ENCODE peak calls at places on chromosomes 12 and 14, in four cellular contexts. One of them, this sample, is unnamed.

GRCh38 chr12:57085999-57086950 is 2.6 kb upstream of the NAB2 start:
- DNase-seq in HCT116: no peak
- DNase-seq in GM12878: no peak
- DNase-seq in K562: peak; percentile 86
- DNase-seq in this sample: peak; percentile 50

GRCh38 chr14:35858521-35859209 is 32.5 kb downstream of the BRMS1L start:
- DNase-seq in GM12878: no peak
- DNase-seq in HCT116: no peak
- DNase-seq in K562: no peak
- DNase-seq in this sample: no peak

GRCh38 chr12:87670448-87670847 is 358.8 kb downstream of the C12orf50 start:
- DNase-seq in HCT116: no peak
- DNase-seq in GM12878: no peak
- DNase-seq in K562: no peak
- DNase-seq in this sample: no peak

GRCh38 chr12:131448254-131448795 is 262.6 kb upstream of the SFSWAP start:
- DNase-seq in HCT116: no peak
- DNase-seq in K562: no peak
- DNase-seq in GM12878: no peak
- DNase-seq in this sample: no peak

GRCh38 chr12:132624910-132625630 is 6.5 kb downstream of the P2RX2 start:
- DNase-seq in HCT116: no peak
- DNase-seq in GM12878: no peak
- DNase-seq in K562: no peak
- DNase-seq in this sample: no peak

GRCh38 chr12:56350662-56351061 is 9.2 kb downstream of the STAT2 start:
- DNase-seq in GM12878: no peak
- DNase-seq in K562: no peak
- DNase-seq in HCT116: no peak
- DNase-seq in this sample: no peak

GRCh38 chr12:4562034-4562657 is at the start of gene DYRK4:
- DNase-seq in K562: peak; percentile 90
- DNase-seq in HCT116: no peak
- DNase-seq in GM12878: no peak
- DNase-seq in this sample: peak; percentile 72

GRCh38 chr14:25132734-25133422 is 82.9 kb upstream of the STXBP6 start:
- DNase-seq in K562: peak; percentile 61
- DNase-seq in HCT116: no peak
- DNase-seq in GM12878: no peak
- DNase-seq in this sample: peak; percentile 84

GRCh38 chr12:51051787-51052186 is 3.7 kb downstream of the LETMD1 start:
- DNase-seq in HCT116: no peak
- DNase-seq in K562: no peak
- DNase-seq in GM12878: no peak
- DNase-seq in this sample: no peak

GRCh38 chr12:57609091-57609780 is 2.0 kb upstream of the ARHGEF25 start:
- DNase-seq in HCT116: no peak
- DNase-seq in GM12878: no peak
- DNase-seq in K562: peak; percentile 39
- DNase-seq in this sample: no peak

GRCh38 chr14:52706286-52706685 is 714 bp upstream of the PSMC6 start:
- DNase-seq in K562: peak; percentile 81
- DNase-seq in HCT116: no peak
- DNase-seq in GM12878: no peak
- DNase-seq in this sample: no peak

GRCh38 chr12:113818278-113818677 is 147.8 kb downstream of the RBM19 start:
- DNase-seq in K562: no peak
- DNase-seq in HCT116: no peak
- DNase-seq in GM12878: no peak
- DNase-seq in this sample: no peak

GRCh38 chr12:117486840-117487659 is 125.6 kb upstream of the NOS1 start:
- DNase-seq in HCT116: peak; percentile 80
- DNase-seq in GM12878: no peak
- DNase-seq in K562: no peak
- DNase-seq in this sample: no peak

GRCh38 chr12:131939007-131939406 is 9.9 kb downstream of the PUS1 start:
- DNase-seq in K562: no peak
- DNase-seq in GM12878: no peak
- DNase-seq in HCT116: no peak
- DNase-seq in this sample: no peak

GRCh38 chr14:89416002-89416995 is 734 bp downstream of the FOXN3 start:
- DNase-seq in K562: peak; percentile 92
- DNase-seq in HCT116: peak; percentile 94
- DNase-seq in GM12878: peak; percentile 94
- DNase-seq in this sample: peak; percentile 96

DNA sequence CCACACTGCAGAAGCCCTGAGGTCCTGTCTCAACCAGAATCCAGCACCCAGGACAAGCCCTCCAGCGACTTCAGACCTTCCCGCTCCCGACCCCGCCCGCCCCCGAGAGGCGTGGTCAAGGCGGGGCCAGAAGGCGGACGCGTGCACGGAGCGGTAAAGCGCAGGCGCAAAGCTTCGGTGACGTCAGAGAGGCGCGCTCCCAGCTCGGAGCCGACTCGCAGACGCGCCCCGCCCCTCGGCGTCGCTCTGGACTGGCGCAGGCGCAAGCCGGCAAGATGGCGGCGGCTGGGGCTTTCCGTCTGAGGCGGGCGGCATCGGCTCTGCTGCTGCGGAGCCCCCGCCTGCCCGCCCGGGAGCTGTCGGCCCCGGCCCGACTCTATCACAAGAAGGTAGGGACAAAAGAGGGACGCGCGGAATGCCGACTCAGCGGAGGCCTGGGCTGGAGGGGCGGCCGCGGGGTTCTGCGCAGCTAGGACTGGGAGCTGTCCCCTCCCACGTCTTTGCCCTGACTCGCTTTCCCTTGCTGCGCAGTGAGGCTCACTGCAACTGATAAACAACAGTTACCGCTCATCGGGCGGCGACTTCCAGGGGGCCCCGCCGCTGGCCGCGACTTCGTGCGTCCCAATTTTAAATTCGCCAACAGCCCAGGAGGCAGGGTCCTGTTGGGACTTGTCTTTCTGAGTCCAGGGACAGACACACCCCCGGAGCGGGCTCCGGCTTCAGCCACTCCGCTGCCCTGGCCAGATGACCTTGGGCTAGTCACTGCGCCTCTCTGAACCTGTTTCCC is at the start of gene ISCU:
- DNase-seq in K562: peak; percentile 99
- DNase-seq in GM12878: peak; percentile 90
- DNase-seq in HCT116: peak; percentile 95
- DNase-seq in this sample: peak; percentile 93
- TF ChIP-seq REST in K562: peak; percentile 56
- TF ChIP-seq REST in GM12878: no peak
- TF ChIP-seq REST in HCT116: no peak
- TF ChIP-seq REST in this sample: no peak

GRCh38 chr12:64946132-64946829 is 121.8 kb downstream of the TBC1D30 start:
- DNase-seq in HCT116: no peak
- DNase-seq in K562: no peak
- DNase-seq in GM12878: no peak
- DNase-seq in this sample: no peak
- TF ChIP-seq ZNF274 in HCT116: no peak
- TF ChIP-seq ZNF274 in K562: no peak
- TF ChIP-seq ZNF274 in GM12878: no peak
- TF ChIP-seq ZNF274 in this sample: no peak

GRCh38 chr12:32016680-32017482 is 57.7 kb downstream of the RESF1 start:
- DNase-seq in HCT116: no peak
- DNase-seq in K562: no peak
- DNase-seq in GM12878: no peak
- DNase-seq in this sample: no peak
- TF ChIP-seq REST in HCT116: no peak
- TF ChIP-seq REST in K562: no peak
- TF ChIP-seq REST in GM12878: no peak
- TF ChIP-seq REST in this sample: no peak

DNA sequence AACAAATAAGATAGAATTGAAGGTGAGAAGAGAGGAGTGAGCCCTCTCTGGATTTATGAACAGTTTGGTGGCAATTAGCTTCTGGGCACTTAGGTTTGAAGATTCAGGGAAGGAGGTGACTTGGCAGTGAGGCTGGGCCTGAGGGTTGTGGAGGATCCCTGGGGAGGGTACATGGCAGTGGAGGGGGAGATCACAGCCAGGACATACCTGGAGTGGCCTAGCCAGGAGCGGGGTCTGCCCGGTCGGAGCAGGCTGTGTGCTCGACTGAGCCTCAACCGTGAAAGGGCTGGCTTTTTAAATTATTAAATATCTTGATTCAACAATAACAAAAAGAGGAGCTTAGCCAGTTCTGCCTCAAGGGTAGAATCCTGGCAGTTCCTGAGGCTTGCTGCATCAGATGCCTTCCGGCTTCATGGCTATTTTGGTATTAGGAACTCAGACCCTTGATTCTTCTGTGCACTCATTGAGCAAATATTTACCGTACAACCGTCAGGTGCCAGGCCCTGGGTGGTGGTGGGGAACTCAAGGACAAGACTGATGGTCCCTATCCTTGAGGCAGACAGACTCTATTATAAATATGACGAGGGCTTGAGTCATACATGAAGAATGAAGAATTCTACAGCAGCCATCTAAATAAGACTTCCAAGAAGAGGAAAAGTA is 73.4 kb downstream of the SPTB start:
- DNase-seq in GM12878: no peak
- DNase-seq in K562: no peak
- DNase-seq in HCT116: no peak
- DNase-seq in this sample: peak; percentile 28
- TF ChIP-seq ZNF274 in GM12878: no peak
- TF ChIP-seq ZNF274 in K562: no peak
- TF ChIP-seq ZNF274 in HCT116: no peak
- TF ChIP-seq ZNF274 in this sample: no peak

DNA sequence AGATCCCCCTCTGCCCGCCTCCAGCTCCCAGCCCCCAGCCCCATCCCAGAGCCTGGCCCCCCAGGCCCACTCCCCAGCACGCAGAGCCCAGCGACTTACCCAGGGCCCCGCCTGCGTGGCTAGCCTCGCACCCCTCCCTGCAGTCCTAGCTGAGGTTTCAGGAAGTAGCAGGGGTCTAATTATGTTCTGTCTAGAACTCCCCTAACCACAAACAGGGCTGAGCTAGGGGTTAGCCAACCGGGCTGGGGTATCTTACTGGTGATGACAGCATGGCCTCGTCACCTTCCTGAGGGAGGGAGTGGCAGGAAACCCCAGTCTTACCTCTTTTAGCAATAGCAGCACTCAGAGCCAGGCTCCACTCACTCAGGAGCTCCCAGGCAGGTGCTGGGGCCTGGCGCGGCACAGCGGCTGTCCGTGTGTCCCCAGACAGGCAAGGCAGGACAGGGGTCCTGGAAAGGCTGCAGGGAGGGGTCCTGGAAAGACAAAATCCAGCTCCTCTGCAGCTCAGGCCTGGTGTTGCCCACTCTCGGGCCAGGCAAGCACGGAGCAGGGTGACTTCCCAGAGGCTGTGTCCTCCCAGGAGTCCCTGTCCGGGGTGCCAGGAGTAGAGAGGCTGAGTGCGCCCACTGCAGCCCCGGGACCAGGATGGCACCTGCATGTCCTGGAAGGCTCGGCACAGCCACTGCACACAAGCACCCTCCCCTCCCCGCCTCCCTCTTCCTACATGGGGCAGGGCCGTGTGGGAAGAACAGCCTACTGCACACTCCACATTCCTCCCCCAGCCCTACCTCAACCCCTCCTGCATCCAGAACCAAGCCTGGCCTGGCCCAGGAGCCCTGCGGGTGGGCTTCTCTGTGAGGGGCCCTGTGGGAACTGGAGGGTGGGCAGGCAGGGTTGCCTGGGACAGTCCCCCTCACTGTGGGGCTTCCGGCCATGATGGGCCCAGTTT is at the start of gene GPR132:
- DNase-seq in HCT116: no peak
- DNase-seq in GM12878: peak; percentile 93
- DNase-seq in K562: no peak
- DNase-seq in this sample: no peak
- TF ChIP-seq REST in HCT116: no peak
- TF ChIP-seq REST in GM12878: no peak
- TF ChIP-seq REST in K562: no peak
- TF ChIP-seq REST in this sample: no peak

DNA sequence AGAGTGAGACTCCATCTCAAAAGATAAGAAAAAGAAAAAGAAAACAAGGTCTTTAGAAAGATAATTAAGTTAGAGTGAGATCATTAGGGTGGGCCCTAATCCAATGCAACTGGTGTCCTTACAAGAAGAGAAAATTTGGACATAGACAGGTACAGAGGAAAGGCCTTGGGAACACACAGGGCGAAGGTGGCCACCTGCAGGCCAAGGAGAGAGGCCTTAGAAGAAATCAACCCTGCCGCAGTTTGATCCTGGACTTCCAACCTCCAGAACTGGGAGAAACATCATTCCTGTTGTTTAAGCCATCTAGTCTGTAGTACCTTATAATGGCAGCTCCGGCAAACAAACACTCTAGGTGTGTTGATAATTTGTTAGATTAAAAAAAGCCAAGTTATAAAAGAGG is 491.9 kb downstream of the MED13L start:
- DNase-seq in K562: peak; percentile 2
- DNase-seq in GM12878: no peak
- DNase-seq in HCT116: no peak
- DNase-seq in this sample: no peak
- TF ChIP-seq ZNF274 in K562: no peak
- TF ChIP-seq ZNF274 in GM12878: no peak
- TF ChIP-seq ZNF274 in HCT116: no peak
- TF ChIP-seq ZNF274 in this sample: no peak

DNA sequence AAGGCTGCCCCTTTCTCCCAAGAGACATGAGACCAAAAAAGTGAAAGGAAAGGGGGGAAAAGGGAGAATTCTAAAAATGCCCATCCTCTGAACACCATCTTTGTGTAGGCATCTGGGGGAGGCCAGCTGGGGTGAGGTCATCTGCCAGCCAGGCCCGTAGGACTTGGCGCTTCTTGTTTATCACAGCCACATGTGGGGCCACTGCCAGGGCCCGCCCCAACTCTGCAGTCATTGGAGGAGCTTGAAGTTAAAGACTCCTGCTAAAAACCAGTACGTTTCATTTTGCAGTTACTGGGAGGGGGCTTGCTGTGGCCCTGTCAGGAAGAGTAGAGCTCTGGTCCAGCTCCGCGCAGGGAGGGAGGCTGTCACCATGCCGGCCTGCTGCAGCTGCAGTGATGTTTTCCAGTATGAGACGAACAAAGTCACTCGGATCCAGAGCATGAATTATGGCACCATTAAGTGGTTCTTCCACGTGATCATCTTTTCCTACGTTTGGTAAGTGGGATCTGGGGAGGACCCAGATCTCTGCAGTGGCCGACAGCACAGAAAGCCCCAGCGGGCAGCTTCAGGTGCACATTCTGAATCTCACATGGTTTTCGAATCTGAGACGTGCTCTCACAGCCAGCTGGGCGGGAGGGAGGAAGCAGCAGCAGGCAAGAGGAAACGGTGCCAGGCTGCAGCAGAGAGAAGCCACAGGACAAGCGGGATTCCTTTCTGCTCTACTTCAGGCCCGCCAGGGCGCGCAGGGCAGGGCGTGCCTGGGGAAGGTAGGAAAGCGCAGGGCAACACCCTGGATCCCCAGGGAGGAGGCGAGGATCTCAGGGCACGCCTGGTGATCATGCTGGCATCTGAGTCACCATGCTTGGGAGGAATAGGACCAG is at the start of gene P2RX7:
- DNase-seq in K562: peak; percentile 40
- DNase-seq in GM12878: peak; percentile 40
- DNase-seq in HCT116: peak; percentile 56
- DNase-seq in this sample: no peak
- TF ChIP-seq REST in K562: no peak
- TF ChIP-seq REST in GM12878: no peak
- TF ChIP-seq REST in HCT116: no peak
- TF ChIP-seq REST in this sample: no peak

GRCh38 chr14:102655154-102655553 is 62.7 kb downstream of the RCOR1 start:
- DNase-seq in HCT116: no peak
- DNase-seq in K562: no peak
- DNase-seq in GM12878: no peak
- DNase-seq in this sample: peak; percentile 74
- TF ChIP-seq ZNF274 in HCT116: no peak
- TF ChIP-seq ZNF274 in K562: no peak
- TF ChIP-seq ZNF274 in GM12878: no peak
- TF ChIP-seq ZNF274 in this sample: no peak